ENCODE peak calls at places on chromosomes 16 and 17, in five cellular contexts. F is prostate gland, M is islet precursor cell, G is HAP-1, H is GDM1. T is an unnamed sample.

GRCh38 chr16:87671221-87671620 is 68.9 kb downstream of the JPH3 start:
- DNase-seq in F (no peak), M (no peak), G (no peak), H (no peak), T (no peak)

GRCh38 chr17:58279736-58280479 is 827 bp downstream of the MPO start:
- DNase-seq in F (no peak), M (no peak), G (no peak), H (no peak), T (peak)

GRCh38 chr17:1755252-1755992 is 6.4 kb upstream of the SERPINF1 start:
- DNase-seq in F (no peak), M (peak), G (no peak), H (no peak), T (no peak)

GRCh38 chr16:85372627-85373372 is 240.3 kb upstream of the GSE1 start:
- DNase-seq in F (no peak), M (peak), G (no peak), H (peak), T (no peak)

GRCh38 chr17:42591411-42591810 is 13.9 kb upstream of the PSMC3IP start:
- DNase-seq in F (no peak), M (no peak), G (no peak), H (no peak), T (no peak)

GRCh38 chr16:89730610-89731234 is 9.4 kb downstream of the ZNF276 start:
- DNase-seq in F (no peak), M (no peak), G (peak), H (no peak), T (no peak)

GRCh38 chr16:67216612-67217490 is 10.1 kb upstream of the TMEM208 start:
- DNase-seq in F (no peak), M (no peak), G (no peak), H (peak), T (no peak)

GRCh38 chr17:17971431-17972125 is 622 bp downstream of the TOM1L2 start:
- DNase-seq in F (peak), M (no peak), G (no peak), H (no peak), T (peak)

GRCh38 chr17:56185905-56186783 is 32.9 kb downstream of the ANKFN1 start:
- DNase-seq in F (no peak), M (peak), G (no peak), H (no peak), T (no peak)